ENCODE peak calls at places on chromosome 17, in seven cellular contexts. One of them, this sample, is unnamed.

GRCh38 chr17:77521076-77521475 is 380.3 kb downstream of the SEC14L1 start:
- DNase-seq in choroid plexus epithelial cell: no peak
- DNase-seq in activated CD4-positive, alpha-beta T cell treated with anti-CD3 and anti-CD28 coated beads for 4 hours: no peak
- DNase-seq in kidney epithelial cell: no peak
- DNase-seq in HS-27A: no peak
- DNase-seq in fibroblast of the conjunctiva: no peak
- DNase-seq in A549: no peak
- DNase-seq in this sample: no peak

GRCh38 chr17:81081217-81081616 is 46.3 kb downstream of the BAIAP2 start:
- DNase-seq in activated CD4-positive, alpha-beta T cell treated with anti-CD3 and anti-CD28 coated beads for 4 hours: no peak
- DNase-seq in A549: no peak
- DNase-seq in HS-27A: no peak
- DNase-seq in choroid plexus epithelial cell: no peak
- DNase-seq in fibroblast of the conjunctiva: no peak
- DNase-seq in kidney epithelial cell: no peak
- DNase-seq in this sample: no peak

GRCh38 chr17:49583889-49584288 is 8.2 kb downstream of the NXPH3 start:
- DNase-seq in kidney epithelial cell: no peak
- DNase-seq in fibroblast of the conjunctiva: no peak
- DNase-seq in A549: no peak
- DNase-seq in HS-27A: no peak
- DNase-seq in activated CD4-positive, alpha-beta T cell treated with anti-CD3 and anti-CD28 coated beads for 4 hours: no peak
- DNase-seq in choroid plexus epithelial cell: no peak
- DNase-seq in this sample: no peak

GRCh38 chr17:19287651-19288050 is 50.5 kb downstream of the EPN2 start:
- DNase-seq in fibroblast of the conjunctiva: no peak
- DNase-seq in HS-27A: no peak
- DNase-seq in choroid plexus epithelial cell: no peak
- DNase-seq in activated CD4-positive, alpha-beta T cell treated with anti-CD3 and anti-CD28 coated beads for 4 hours: no peak
- DNase-seq in kidney epithelial cell: no peak
- DNase-seq in A549: no peak
- DNase-seq in this sample: no peak

GRCh38 chr17:68460096-68460495 is 2.8 kb upstream of the WIPI1 start:
- DNase-seq in HS-27A: no peak
- DNase-seq in A549: no peak
- DNase-seq in fibroblast of the conjunctiva: no peak
- DNase-seq in activated CD4-positive, alpha-beta T cell treated with anti-CD3 and anti-CD28 coated beads for 4 hours: no peak
- DNase-seq in kidney epithelial cell: no peak
- DNase-seq in choroid plexus epithelial cell: no peak
- DNase-seq in this sample: no peak

GRCh38 chr17:18301081-18301480 is 13.7 kb downstream of the TOP3A start:
- DNase-seq in activated CD4-positive, alpha-beta T cell treated with anti-CD3 and anti-CD28 coated beads for 4 hours: no peak
- DNase-seq in fibroblast of the conjunctiva: no peak
- DNase-seq in choroid plexus epithelial cell: no peak
- DNase-seq in A549: no peak
- DNase-seq in kidney epithelial cell: no peak
- DNase-seq in HS-27A: no peak
- DNase-seq in this sample: no peak

GRCh38 chr17:78819402-78819801 is 21.2 kb downstream of the USP36 start:
- DNase-seq in HS-27A: no peak
- DNase-seq in A549: no peak
- DNase-seq in activated CD4-positive, alpha-beta T cell treated with anti-CD3 and anti-CD28 coated beads for 4 hours: no peak
- DNase-seq in fibroblast of the conjunctiva: no peak
- DNase-seq in kidney epithelial cell: no peak
- DNase-seq in choroid plexus epithelial cell: no peak
- DNase-seq in this sample: no peak

GRCh38 chr17:64001091-64001579 is 3.0 kb downstream of the PRR29 start:
- DNase-seq in A549: no peak
- DNase-seq in HS-27A: no peak
- DNase-seq in choroid plexus epithelial cell: no peak
- DNase-seq in fibroblast of the conjunctiva: no peak
- DNase-seq in activated CD4-positive, alpha-beta T cell treated with anti-CD3 and anti-CD28 coated beads for 4 hours: no peak
- DNase-seq in kidney epithelial cell: no peak
- DNase-seq in this sample: no peak